ENCODE peak calls at places on chromosomes 1 and 21, in five cellular contexts. F is posterior cingulate gyrus; M is activated CD4-positive, alpha-beta T cell treated with anti-CD3 and anti-CD28 coated beads for 24 hours; E is naive thymus-derived CD8-positive, alpha-beta T cell; C is AG08395. U is an unnamed sample.

GRCh38 chr21:29302340-29302991 is 3.7 kb downstream of the BACH1 start:
- DNase-seq in M (no peak), F (no peak), C (no peak), E (no peak), U (peak)

GRCh38 chr1:65309317-65310077 is at the start of gene DNAJC6:
- DNase-seq in C (peak), E (peak), F (peak), M (peak), U (peak)

GRCh38 chr1:247273013-247273412 is 17.1 kb downstream of the VN1R5 start:
- DNase-seq in E (no peak), F (peak), M (no peak), C (no peak), U (peak)

GRCh38 chr1:28512058-28512611 is 6.3 kb downstream of the RCC1 start:
- DNase-seq in F (no peak), E (no peak), C (no peak), M (no peak), U (peak)

GRCh38 chr1:66403031-66403731 is 130.8 kb upstream of the SGIP1 start:
- DNase-seq in E (no peak), F (no peak), C (no peak), M (no peak), U (no peak)

GRCh38 chr1:65084068-65084467 is 63.9 kb upstream of the AK4 start:
- DNase-seq in M (no peak), E (no peak), F (no peak), C (no peak), U (no peak)

GRCh38 chr21:42195378-42196031 is 23.4 kb upstream of the ABCG1 start:
- DNase-seq in F (no peak), E (no peak), C (no peak), M (no peak), U (no peak)

GRCh38 chr1:35466120-35466519 is 91.1 kb downstream of the KIAA0319L start:
- DNase-seq in C (no peak), E (no peak), M (no peak), F (no peak), U (no peak)

GRCh38 chr1:25531082-25531461 is 12.3 kb upstream of the LDLRAP1 start:
- DNase-seq in E (no peak), F (no peak), M (no peak), C (no peak), U (no peak)

GRCh38 chr21:28875078-28875477 is 117.6 kb downstream of the LTN1 start:
- DNase-seq in C (no peak), M (no peak), E (no peak), F (no peak), U (no peak)

GRCh38 chr1:54027848-54028247 is 9.9 kb upstream of the LDLRAD1 start:
- DNase-seq in F (no peak), M (no peak), C (no peak), E (no peak), U (no peak)

GRCh38 chr1:29124366-29125236 is 898 bp upstream of the TMEM200B start:
- DNase-seq in E (peak), C (peak), F (no peak), M (no peak), U (peak)

GRCh38 chr1:209349372-209350324 is 233.9 kb upstream of the CAMK1G start:
- DNase-seq in F (no peak), M (no peak), E (no peak), C (peak), U (peak)